ENCODE peak calls at places on chromosomes 1 and 21, in eight cellular contexts. N, J, X, A, W, V, P and Z are unnamed samples.

GRCh38 chr1:225866061-225866844 is 15.9 kb downstream of the TMEM63A start:
- DNase-seq in N (peak), J (no peak), X (no peak), A (no peak), W (no peak), V (peak), P (peak), Z (no peak)

GRCh38 chr1:47568763-47569162 is 130.9 kb downstream of the FOXD2 start:
- DNase-seq in N (no peak), J (no peak), X (no peak), A (peak), W (no peak), V (no peak), P (no peak), Z (no peak)

GRCh38 chr21:46639489-46640386 is 4.3 kb downstream of the PRMT2 start:
- DNase-seq in N (no peak), J (no peak), X (no peak), A (no peak), W (no peak), V (peak), P (no peak), Z (no peak)

GRCh38 chr1:246569248-246570238 is 3.3 kb downstream of the CNST start:
- DNase-seq in N (peak), J (no peak), X (peak), A (no peak), W (no peak), V (peak), P (no peak), Z (no peak)

GRCh38 chr1:84436907-84437667 is 38.8 kb downstream of the DNASE2B start:
- DNase-seq in N (no peak), J (no peak), X (no peak), A (no peak), W (no peak), V (no peak), P (no peak), Z (no peak)

GRCh38 chr1:206455681-206456344 is 14.5 kb upstream of the IKBKE start:
- DNase-seq in N (no peak), J (no peak), X (peak), A (no peak), W (no peak), V (no peak), P (no peak), Z (no peak)

GRCh38 chr1:41936107-41936506 is 17.4 kb upstream of the HIVEP3 start:
- DNase-seq in N (no peak), J (no peak), X (peak), A (no peak), W (no peak), V (no peak), P (no peak), Z (no peak)

GRCh38 chr1:18199462-18199861 is 91.9 kb downstream of the IGSF21 start:
- DNase-seq in N (no peak), J (no peak), X (peak), A (no peak), W (no peak), V (no peak), P (no peak), Z (no peak)

GRCh38 chr21:44916965-44917364 is 3.7 kb downstream of the ITGB2 start:
- DNase-seq in N (no peak), J (no peak), X (no peak), A (no peak), W (no peak), V (no peak), P (no peak), Z (no peak)

GRCh38 chr1:236795757-236796719 is 946 bp downstream of the MTR start:
- DNase-seq in N (no peak), J (no peak), X (no peak), A (no peak), W (peak), V (no peak), P (no peak), Z (no peak)

GRCh38 chr1:8717148-8717547 is 100.3 kb downstream of the RERE start:
- DNase-seq in N (no peak), J (no peak), X (peak), A (no peak), W (no peak), V (no peak), P (no peak), Z (no peak)

GRCh38 chr21:42478504-42478903 is 17.5 kb downstream of the RSPH1 start:
- DNase-seq in N (no peak), J (no peak), X (no peak), A (no peak), W (no peak), V (no peak), P (no peak), Z (no peak)

GRCh38 chr1:199279872-199280649 is 641.2 kb downstream of the PTPRC start:
- DNase-seq in N (no peak), J (no peak), X (no peak), A (no peak), W (no peak), V (no peak), P (no peak), Z (no peak)

GRCh38 chr1:113542221-113542701 is 151.9 kb downstream of the MAGI3 start:
- DNase-seq in N (no peak), J (no peak), X (no peak), A (no peak), W (no peak), V (no peak), P (peak), Z (no peak)

GRCh38 chr21:35236090-35236489 is 187.0 kb upstream of the RUNX1 start:
- DNase-seq in N (no peak), J (no peak), X (no peak), A (no peak), W (no peak), V (no peak), P (no peak), Z (no peak)

GRCh38 chr1:21762022-21762404 is 20.9 kb downstream of the USP48 start:
- DNase-seq in N (no peak), J (peak), X (no peak), A (no peak), W (no peak), V (no peak), P (no peak), Z (no peak)

GRCh38 chr1:182575540-182576149 is 13.4 kb downstream of the RNASEL start:
- DNase-seq in N (no peak), J (no peak), X (no peak), A (no peak), W (peak), V (no peak), P (peak), Z (no peak)

GRCh38 chr1:41328780-41329640 is 32.2 kb upstream of the FOXO6 start:
- DNase-seq in N (no peak), J (no peak), X (no peak), A (no peak), W (no peak), V (no peak), P (no peak), Z (no peak)

GRCh38 chr1:107442545-107442944 is 301.7 kb downstream of the NTNG1 start:
- DNase-seq in N (no peak), J (no peak), X (no peak), A (no peak), W (no peak), V (no peak), P (no peak), Z (no peak)

GRCh38 chr1:48775817-48776399 is 783 bp downstream of the BEND5 start:
- DNase-seq in N (no peak), J (no peak), X (peak), A (no peak), W (no peak), V (no peak), P (no peak), Z (no peak)

GRCh38 chr21:25456672-25457071 is 150.6 kb downstream of the MRPL39 start:
- DNase-seq in N (no peak), J (no peak), X (no peak), A (no peak), W (no peak), V (no peak), P (no peak), Z (no peak)

GRCh38 chr1:106554294-106554693 is 502.2 kb upstream of the PRMT6 start:
- DNase-seq in N (no peak), J (no peak), X (no peak), A (no peak), W (no peak), V (no peak), P (no peak), Z (no peak)

GRCh38 chr1:91015794-91016550 is 5.9 kb downstream of the ZNF644 start:
- DNase-seq in N (no peak), J (no peak), X (peak), A (no peak), W (no peak), V (no peak), P (no peak), Z (no peak)

GRCh38 chr1:92916899-92917298 is 44.4 kb downstream of the DIPK1A start:
- DNase-seq in N (no peak), J (no peak), X (no peak), A (no peak), W (no peak), V (no peak), P (no peak), Z (no peak)

GRCh38 chr1:219940707-219941106 is 12.3 kb upstream of the SLC30A10 start:
- DNase-seq in N (no peak), J (no peak), X (no peak), A (no peak), W (no peak), V (no peak), P (no peak), Z (no peak)

GRCh38 chr1:160258177-160258798 is 4.1 kb downstream of the DCAF8 start:
- DNase-seq in N (no peak), J (no peak), X (no peak), A (no peak), W (no peak), V (no peak), P (no peak), Z (no peak)

GRCh38 chr1:54763814-54764131 is 550 bp downstream of the PARS2 start:
- DNase-seq in N (no peak), J (peak), X (no peak), A (no peak), W (no peak), V (no peak), P (no peak), Z (no peak)

GRCh38 chr1:56060901-56061300 is 518.5 kb downstream of the PLPP3 start:
- DNase-seq in N (no peak), J (no peak), X (no peak), A (no peak), W (no peak), V (no peak), P (no peak), Z (no peak)

GRCh38 chr1:167747988-167748387 is 26.2 kb downstream of the MPZL1 start:
- DNase-seq in N (no peak), J (no peak), X (no peak), A (no peak), W (no peak), V (no peak), P (no peak), Z (no peak)

GRCh38 chr1:3390291-3390690 is 64.2 kb upstream of the ARHGEF16 start:
- DNase-seq in N (no peak), J (no peak), X (no peak), A (peak), W (no peak), V (no peak), P (no peak), Z (no peak)

GRCh38 chr1:175884369-175884768 is 141.0 kb upstream of the TNR start:
- DNase-seq in N (no peak), J (no peak), X (no peak), A (no peak), W (no peak), V (no peak), P (no peak), Z (no peak)

GRCh38 chr1:150420560-150421265 is 56.8 kb downstream of the RPRD2 start:
- DNase-seq in N (no peak), J (no peak), X (peak), A (no peak), W (no peak), V (no peak), P (no peak), Z (no peak)

GRCh38 chr1:220879509-220880366 is 495 bp downstream of the HLX start:
- DNase-seq in N (no peak), J (peak), X (peak), A (peak), W (no peak), V (no peak), P (no peak), Z (peak)

GRCh38 chr1:165228676-165229075 is 127.8 kb downstream of the LMX1A start:
- DNase-seq in N (no peak), J (no peak), X (no peak), A (no peak), W (no peak), V (no peak), P (no peak), Z (no peak)

GRCh38 chr1:205991237-205991636 is 12.0 kb downstream of the RAB7B start:
- DNase-seq in N (no peak), J (no peak), X (no peak), A (no peak), W (peak), V (no peak), P (no peak), Z (no peak)

GRCh38 chr1:118264326-118264725 is 79.3 kb upstream of the SPAG17 start:
- DNase-seq in N (no peak), J (no peak), X (no peak), A (no peak), W (no peak), V (no peak), P (no peak), Z (no peak)

GRCh38 chr1:178645157-178645825 is 79.8 kb upstream of the RALGPS2 start:
- DNase-seq in N (no peak), J (no peak), X (no peak), A (no peak), W (no peak), V (no peak), P (no peak), Z (no peak)

GRCh38 chr1:202217951-202218350 is 24.4 kb downstream of the LGR6 start:
- DNase-seq in N (no peak), J (no peak), X (no peak), A (no peak), W (no peak), V (no peak), P (no peak), Z (no peak)